ENCODE peak calls at places on chromosomes 7 and 10, in eight cellular contexts. F is heart left ventricle, X is PC-3, K is transverse colon, G is A549, U is endodermal cell, W is esophagus squamous epithelium, E is tibial nerve. B is an unnamed sample. For H3K4me1 and H3K9me3, the result is how much of the 10 kb centered on the place peaks cover.

GRCh38 chr7:118152149-118152548 is 31.8 kb upstream of the LSM8 start:
- DNase-seq in F (no peak), X (no peak), K (no peak), G (no peak), U (no peak), W (no peak), E (no peak), B (no peak)

GRCh38 chr10:5442056-5442989 is 30.0 kb downstream of the NET1 start:
- DNase-seq in F (no peak), X (peak), K (no peak), G (peak), U (no peak), W (no peak), E (peak), B (no peak)

GRCh38 chr10:35916791-35917190 is 274.7 kb upstream of the FZD8 start:
- DNase-seq in F (no peak), X (peak), K (no peak), G (no peak), U (no peak), W (no peak), E (no peak), B (no peak)

GRCh38 chr7:9691286-9691685 is 1257.9 kb downstream of the NXPH1 start:
- DNase-seq in F (no peak), X (no peak), K (no peak), G (no peak), U (peak), W (no peak), E (no peak), B (no peak)

GRCh38 chr7:68929712-68930395 is 668.4 kb upstream of the AUTS2 start:
- DNase-seq in F (no peak), X (no peak), K (no peak), G (peak), U (no peak), W (no peak), E (peak), B (no peak)

GRCh38 chr10:2745666-2746065 is 321.7 kb upstream of the PFKP start:
- DNase-seq in F (no peak), X (no peak), K (no peak), G (no peak), U (no peak), W (no peak), E (no peak), B (no peak)

GRCh38 chr7:151038951-151039849 is 9.1 kb upstream of the ASIC3 start:
- DNase-seq in F (peak), X (peak), K (peak), G (peak), U (peak), W (no peak), E (peak), B (peak)

GRCh38 chr10:48215148-48215982 is 59.1 kb downstream of the FRMPD2 start:
- DNase-seq in F (peak), X (peak), K (peak), G (peak), U (peak), W (no peak), E (no peak), B (no peak)

GRCh38 chr10:13450078-13450477 is 78.7 kb downstream of the BEND7 start:
- DNase-seq in F (no peak), X (peak), K (no peak), G (no peak), U (no peak), W (no peak), E (no peak), B (no peak)

GRCh38 chr7:96667026-96667425 is 42.6 kb downstream of the SEM1 start:
- DNase-seq in F (no peak), X (no peak), K (no peak), G (no peak), U (no peak), W (no peak), E (no peak), B (no peak)

GRCh38 chr10:32142646-32143045 is 86.4 kb upstream of the KIF5B start:
- DNase-seq in F (no peak), X (no peak), K (no peak), G (no peak), U (no peak), W (no peak), E (no peak), B (no peak)
- H3K4me1 ChIP-seq in F (under half), X (under half), K (under half), G (under half), U (under half), W (under half), E (under half), B (under half)

GRCh38 chr7:158527902-158528502 is 59.6 kb downstream of the PTPRN2 start:
- DNase-seq in F (no peak), X (no peak), K (no peak), G (no peak), U (no peak), W (no peak), E (no peak), B (no peak)

GRCh38 chr7:158527495-158527894 is 60.1 kb downstream of the PTPRN2 start:
- DNase-seq in F (no peak), X (no peak), K (no peak), G (no peak), U (no peak), W (no peak), E (no peak), B (no peak)

GRCh38 chr7:158531661-158532060 is 56.0 kb downstream of the PTPRN2 start:
- DNase-seq in F (no peak), X (no peak), K (no peak), G (no peak), U (no peak), W (no peak), E (no peak), B (no peak)

GRCh38 chr7:158530800-158531609 is 56.6 kb downstream of the PTPRN2 start:
- DNase-seq in F (no peak), X (no peak), K (no peak), G (no peak), U (no peak), W (no peak), E (no peak), B (no peak)

GRCh38 chr7:158529181-158530096 is 58.2 kb downstream of the PTPRN2 start:
- DNase-seq in F (no peak), X (no peak), K (no peak), G (no peak), U (no peak), W (no peak), E (no peak), B (no peak)
- H3K9me3 ChIP-seq in F (under half), X (under half), K (under half), G (under half), U (half or more), W (under half), E (under half), B (under half)

DNA sequence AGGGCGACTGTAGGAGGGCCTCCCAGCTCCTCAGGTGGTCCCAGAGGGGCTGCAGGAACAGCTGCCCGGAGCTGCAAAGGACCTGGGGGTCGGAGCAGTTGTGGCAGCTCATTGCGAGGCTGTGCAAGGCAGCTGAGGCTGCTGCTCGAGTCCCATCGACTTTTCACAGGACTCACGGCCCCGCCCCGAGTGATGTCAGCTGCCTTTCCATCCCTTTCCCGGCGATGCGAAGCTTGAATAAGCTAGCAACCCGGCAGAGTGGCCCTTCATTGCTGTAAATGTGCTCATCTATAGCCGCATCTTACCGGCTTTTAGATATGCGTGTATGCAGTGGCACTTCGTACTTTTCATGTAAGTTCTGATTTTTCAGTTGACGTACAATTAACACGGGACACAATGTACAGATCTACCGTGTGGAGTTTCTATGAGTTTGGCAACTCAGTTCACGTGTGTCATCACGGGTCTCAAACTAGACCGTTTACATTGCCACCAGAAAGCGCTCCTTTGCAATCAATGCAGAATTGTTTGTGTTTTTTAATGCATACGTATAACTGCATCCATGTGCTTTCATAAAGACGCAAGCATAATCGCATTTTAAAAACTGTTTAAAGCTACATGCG is at the start of gene CH25H:
- DNase-seq in F (peak), X (peak), K (peak), G (peak), U (peak), W (no peak), E (peak), B (peak)
- H3K27ac ChIP-seq in F (peak), X (no peak), K (peak), G (peak), U (no peak), W (peak), E (peak), B (no peak)

GRCh38 chr10:60460058-60460457 is 70.4 kb upstream of the ANK3 start:
- DNase-seq in F (no peak), X (no peak), K (no peak), G (no peak), U (no peak), W (no peak), E (no peak), B (no peak)

GRCh38 chr10:60453031-60453430 is 63.4 kb upstream of the ANK3 start:
- DNase-seq in F (no peak), X (no peak), K (no peak), G (no peak), U (no peak), W (no peak), E (no peak), B (no peak)

GRCh38 chr10:60456053-60456452 is 66.4 kb upstream of the ANK3 start:
- DNase-seq in F (no peak), X (peak), K (no peak), G (no peak), U (peak), W (no peak), E (no peak), B (no peak)

GRCh38 chr10:60450291-60450690 is 60.6 kb upstream of the ANK3 start:
- DNase-seq in F (no peak), X (no peak), K (no peak), G (no peak), U (no peak), W (no peak), E (no peak), B (no peak)

GRCh38 chr10:60454336-60454735 is 64.7 kb upstream of the ANK3 start:
- DNase-seq in F (no peak), X (no peak), K (no peak), G (no peak), U (no peak), W (no peak), E (no peak), B (no peak)
- H3K4me1 ChIP-seq in F (under half), X (under half), K (under half), G (under half), U (under half), W (under half), E (under half), B (under half)

GRCh38 chr7:145293120-145293792 is 457.4 kb upstream of the TPK1 start:
- DNase-seq in F (no peak), X (no peak), K (no peak), G (no peak), U (no peak), W (no peak), E (no peak), B (no peak)

GRCh38 chr7:145293793-145294153 is 457.9 kb upstream of the TPK1 start:
- DNase-seq in F (no peak), X (no peak), K (no peak), G (no peak), U (no peak), W (no peak), E (no peak), B (no peak)

DNA sequence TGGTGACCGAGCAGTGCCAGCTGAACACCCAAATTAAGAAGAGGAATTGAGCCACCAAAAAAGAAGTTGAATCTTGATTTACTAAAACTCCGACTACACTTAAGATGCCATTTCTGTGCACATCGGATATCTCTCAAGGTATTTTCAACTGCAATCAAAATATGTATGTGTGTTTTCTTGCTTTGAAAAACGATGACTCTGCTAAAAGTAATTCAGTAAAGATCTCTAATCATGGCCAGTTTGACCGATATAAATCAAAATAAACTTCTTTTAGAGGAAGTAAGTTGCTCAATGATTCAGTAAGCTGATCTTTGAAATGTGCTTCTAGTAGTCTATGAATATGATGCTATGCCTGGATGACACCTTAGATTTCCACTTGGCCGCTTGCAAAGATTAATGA is 453.5 kb upstream of the TPK1 start:
- DNase-seq in F (no peak), X (no peak), K (no peak), G (no peak), U (no peak), W (no peak), E (no peak), B (no peak)
- H3K9me3 ChIP-seq in F (under half), X (under half), K (under half), G (under half), U (under half), W (under half), E (under half), B (under half)

GRCh38 chr7:2254429-2255144 is 12.6 kb downstream of the NUDT1 start:
- DNase-seq in F (no peak), X (no peak), K (no peak), G (no peak), U (no peak), W (no peak), E (no peak), B (no peak)
- H3K27ac ChIP-seq in F (no peak), X (peak), K (no peak), G (no peak), U (no peak), W (no peak), E (no peak), B (no peak)